ENCODE peak calls at places on chromosomes 6 and 20, in four cellular contexts. V is IMR-90, D is neuronal stem cell, E is H1. F is an unnamed sample. For H3K4me1, the result is how much of the 10 kb centered on the place peaks cover.

GRCh38 chr6:35413911-35414310 is 38.2 kb upstream of the FANCE start:
- DNase-seq in E (no peak), D (no peak), V (no peak), F (no peak)

GRCh38 chr6:33907227-33907626 is 103.4 kb upstream of the MLN start:
- DNase-seq in V (no peak), D (no peak), E (no peak), F (no peak)

GRCh38 chr6:169169941-169170582 is 83.6 kb downstream of the THBS2 start:
- DNase-seq in D (no peak), V (no peak), E (no peak), F (no peak)

GRCh38 chr6:11586117-11586516 is 48.6 kb downstream of the TMEM170B start:
- DNase-seq in V (no peak), D (no peak), E (no peak), F (peak)

GRCh38 chr6:169932491-169932890 is 181.1 kb downstream of the ERMARD start:
- DNase-seq in D (no peak), V (no peak), E (no peak), F (no peak)

GRCh38 chr20:35305682-35306556 is 13.7 kb upstream of the FAM83C start:
- DNase-seq in E (no peak), V (peak), D (no peak), F (peak)

GRCh38 chr20:40279390-40279789 is 409.6 kb downstream of the MAFB start:
- DNase-seq in D (no peak), E (no peak), V (peak), F (peak)

GRCh38 chr20:32743237-32744112 is at the start of gene COMMD7:
- DNase-seq in V (peak), E (peak), D (no peak), F (peak)

GRCh38 chr6:5036309-5036708 is 32.5 kb upstream of the RPP40 start:
- DNase-seq in D (peak), E (no peak), V (peak), F (peak)

GRCh38 chr6:49618257-49618656 is 18.4 kb downstream of the RHAG start:
- DNase-seq in E (no peak), V (no peak), D (no peak), F (no peak)

GRCh38 chr6:161498359-161498758 is 224.5 kb upstream of the AGPAT4 start:
- DNase-seq in V (peak), E (peak), D (peak), F (peak)

GRCh38 chr6:35717449-35718353 is 19.1 kb upstream of the ARMC12 start:
- DNase-seq in D (no peak), E (no peak), V (no peak), F (no peak)

GRCh38 chr20:20211988-20212518 is 155.9 kb upstream of the INSM1 start:
- DNase-seq in D (no peak), E (no peak), V (no peak), F (no peak)

GRCh38 chr20:1212607-1213396 is 9.5 kb downstream of the C20orf202 start:
- DNase-seq in V (peak), E (peak), D (peak), F (peak)

GRCh38 chr6:36314221-36315014 is 22.3 kb downstream of the BNIP5 start:
- DNase-seq in V (no peak), D (no peak), E (no peak), F (peak)

GRCh38 chr20:59456342-59457132 is 147.8 kb upstream of the PHACTR3 start:
- DNase-seq in E (no peak), D (no peak), V (no peak), F (no peak)

GRCh38 chr20:44646023-44646640 is 5.4 kb downstream of the ADA start:
- DNase-seq in V (peak), D (peak), E (no peak), F (peak)

GRCh38 chr6:11999245-11999644 is 12.9 kb upstream of the HIVEP1 start:
- DNase-seq in D (no peak), V (peak), E (no peak), F (no peak)

GRCh38 chr20:32621914-32622584 is 36.9 kb upstream of the NOL4L start:
- DNase-seq in V (no peak), E (no peak), D (no peak), F (no peak)

GRCh38 chr6:85135376-85136094 is 314.3 kb upstream of the NT5E start:
- DNase-seq in E (no peak), V (no peak), D (no peak), F (no peak)

GRCh38 chr6:34459899-34460593 is 5.8 kb upstream of the PACSIN1 start:
- DNase-seq in D (no peak), V (peak), E (peak), F (peak)

GRCh38 chr6:79947191-79948173 is at the start of gene ELOVL4:
- DNase-seq in D (peak), V (peak), E (peak), F (peak)
- H4K8ac ChIP-seq in D (peak), V (peak), E (peak), F (peak)

GRCh38 chr6:2858678-2859324 is 17.1 kb upstream of the SERPINB1 start:
- DNase-seq in D (no peak), E (no peak), V (no peak), F (peak)
- H3K4me1 ChIP-seq in D (under half), E (under half), V (under half), F (under half)

GRCh38 chr20:36474563-36474962 is 66.8 kb upstream of the MYL9 start:
- DNase-seq in V (no peak), D (no peak), E (no peak), F (no peak)

GRCh38 chr20:36471885-36472642 is 69.3 kb upstream of the MYL9 start:
- DNase-seq in V (no peak), D (no peak), E (no peak), F (no peak)

GRCh38 chr20:36473164-36473563 is 68.2 kb upstream of the MYL9 start:
- DNase-seq in V (no peak), E (no peak), D (no peak), F (no peak)

GRCh38 chr20:36470482-36471062 is 70.7 kb upstream of the MYL9 start:
- DNase-seq in D (no peak), V (no peak), E (no peak), F (no peak)

DNA sequence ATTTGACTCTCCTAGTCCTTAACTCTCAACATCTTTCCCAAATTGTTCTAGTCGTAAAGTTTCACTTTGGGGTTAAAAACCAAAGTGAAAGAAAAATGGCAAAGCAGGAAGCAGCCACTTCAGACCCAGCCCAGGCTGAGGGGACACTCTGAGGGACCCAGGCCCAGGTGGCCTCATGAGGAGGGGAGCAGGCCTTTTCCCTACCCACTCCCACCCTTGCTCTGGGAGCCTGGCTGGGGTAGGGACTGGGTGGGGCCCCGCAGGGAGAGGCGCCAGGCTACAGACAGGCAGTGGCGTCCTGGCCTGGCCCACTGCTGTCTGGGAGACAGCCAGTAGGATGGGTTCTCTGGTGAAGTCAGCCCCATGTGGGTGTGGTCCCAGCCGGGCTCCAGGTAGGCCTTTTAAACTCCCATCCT is 68.7 kb upstream of the MYL9 start:
- DNase-seq in E (peak), D (no peak), V (no peak), F (peak)
- H4K91ac ChIP-seq in E (no peak), D (no peak), V (no peak), F (peak)

DNA sequence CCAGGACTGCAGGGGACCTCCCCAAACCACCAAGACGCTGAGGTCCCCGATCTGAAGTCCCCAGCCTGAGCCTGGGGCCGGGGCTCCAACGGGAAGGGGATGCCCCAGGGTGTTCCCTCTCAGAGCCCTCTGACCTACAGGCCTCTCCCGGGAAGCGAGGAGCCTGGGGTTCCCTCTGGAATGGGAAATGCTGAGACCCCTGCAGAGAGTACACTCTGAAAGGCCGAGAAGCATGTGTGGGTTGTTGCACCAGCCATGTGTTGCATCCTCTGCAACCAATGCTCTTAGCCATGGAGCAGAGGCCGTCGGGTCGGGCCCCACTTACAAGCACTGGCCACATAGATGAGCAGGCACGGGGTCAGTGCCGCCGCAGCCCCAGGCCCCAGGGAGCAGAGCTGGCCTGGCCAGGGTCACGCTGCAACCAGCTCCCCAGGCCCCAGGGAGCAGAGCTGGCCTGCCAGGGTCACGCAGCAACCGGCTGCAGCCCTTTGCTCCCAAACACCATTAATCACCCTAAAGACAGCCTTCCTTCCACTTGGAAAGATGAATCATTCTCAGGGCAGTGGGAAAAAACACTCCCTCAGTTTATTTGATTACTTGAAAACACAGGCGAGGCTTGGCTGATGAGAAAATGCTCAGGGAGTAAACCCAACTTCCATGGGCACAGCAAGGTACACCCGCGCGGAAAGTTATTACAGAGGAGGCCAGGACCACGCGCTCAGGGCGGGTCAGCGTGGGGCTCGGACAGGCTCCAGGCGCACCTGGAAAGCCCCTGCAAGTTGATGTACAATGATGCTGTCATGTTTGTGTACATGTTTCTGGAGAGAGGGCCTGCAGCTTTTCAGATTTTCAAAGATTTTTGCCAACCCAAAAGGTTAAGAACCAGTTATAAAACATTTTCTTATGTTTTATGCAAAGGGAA is 78.0 kb upstream of the AFDN start:
- DNase-seq in D (no peak), V (no peak), E (no peak), F (peak)
- H4K8ac ChIP-seq in D (no peak), V (no peak), E (peak), F (peak)

DNA sequence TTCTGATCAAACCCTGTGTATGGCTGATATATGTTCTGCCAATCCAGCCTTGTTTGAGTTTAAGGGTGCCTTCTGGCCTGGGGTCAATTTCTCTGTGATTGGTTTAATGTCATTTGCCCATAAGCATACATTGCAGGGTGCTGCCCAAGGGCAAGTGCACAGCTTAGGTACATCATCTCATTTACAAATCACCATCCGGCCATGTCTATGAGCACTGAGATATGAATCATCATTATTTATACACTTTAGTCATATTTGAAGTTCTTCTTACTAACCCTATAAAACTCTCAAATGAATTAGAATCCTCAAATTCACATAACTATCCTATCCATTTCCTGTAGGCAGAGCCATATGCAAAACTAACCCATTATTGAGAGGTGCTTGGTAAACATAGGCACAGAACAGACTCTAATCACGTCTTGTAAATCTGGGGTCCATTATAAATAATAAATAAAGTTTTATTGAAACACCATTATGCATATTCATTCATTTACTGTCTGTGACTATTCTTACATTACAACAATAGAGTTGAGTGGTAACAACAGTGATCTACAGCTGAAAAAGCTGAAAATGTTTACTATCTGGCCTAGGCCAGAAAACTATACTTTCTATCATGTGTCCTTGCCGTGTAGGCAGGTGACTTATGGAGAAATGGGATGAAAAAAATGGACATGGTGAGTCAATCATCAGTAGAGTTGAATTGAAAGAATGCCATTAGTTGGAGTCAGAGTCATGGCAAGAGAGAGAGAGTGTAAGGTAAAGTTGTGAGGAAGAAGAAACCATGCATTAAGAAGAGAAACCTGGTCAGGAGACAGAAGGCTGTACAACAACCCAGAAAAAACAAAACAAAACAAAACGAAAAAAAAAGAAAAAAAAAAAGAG is 25.0 kb downstream of the KCNQ5 start:
- DNase-seq in D (no peak), V (peak), E (no peak), F (no peak)
- H3K4me1 ChIP-seq in D (under half), V (under half), E (under half), F (under half)

DNA sequence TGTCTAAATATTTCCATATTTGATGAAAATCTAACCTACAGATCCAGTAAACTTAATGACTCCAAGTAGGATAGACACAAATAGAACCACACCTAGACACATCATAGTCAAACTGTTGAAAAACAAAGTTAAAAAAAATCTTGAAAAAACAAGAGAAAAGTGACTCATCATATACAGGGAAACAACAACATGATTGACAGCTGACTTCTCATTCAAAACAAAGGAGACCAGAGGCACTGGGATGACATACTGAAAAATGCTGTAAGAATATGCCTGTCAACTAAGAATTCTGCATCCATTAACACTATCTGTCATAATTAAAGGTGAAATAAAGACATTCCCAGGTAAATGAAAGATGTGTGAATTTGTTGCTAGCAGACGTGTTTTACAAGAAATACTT is 38.8 kb downstream of the BMP2 start:
- DNase-seq in D (no peak), V (no peak), E (no peak), F (no peak)
- H4K91ac ChIP-seq in D (no peak), V (no peak), E (no peak), F (no peak)

DNA sequence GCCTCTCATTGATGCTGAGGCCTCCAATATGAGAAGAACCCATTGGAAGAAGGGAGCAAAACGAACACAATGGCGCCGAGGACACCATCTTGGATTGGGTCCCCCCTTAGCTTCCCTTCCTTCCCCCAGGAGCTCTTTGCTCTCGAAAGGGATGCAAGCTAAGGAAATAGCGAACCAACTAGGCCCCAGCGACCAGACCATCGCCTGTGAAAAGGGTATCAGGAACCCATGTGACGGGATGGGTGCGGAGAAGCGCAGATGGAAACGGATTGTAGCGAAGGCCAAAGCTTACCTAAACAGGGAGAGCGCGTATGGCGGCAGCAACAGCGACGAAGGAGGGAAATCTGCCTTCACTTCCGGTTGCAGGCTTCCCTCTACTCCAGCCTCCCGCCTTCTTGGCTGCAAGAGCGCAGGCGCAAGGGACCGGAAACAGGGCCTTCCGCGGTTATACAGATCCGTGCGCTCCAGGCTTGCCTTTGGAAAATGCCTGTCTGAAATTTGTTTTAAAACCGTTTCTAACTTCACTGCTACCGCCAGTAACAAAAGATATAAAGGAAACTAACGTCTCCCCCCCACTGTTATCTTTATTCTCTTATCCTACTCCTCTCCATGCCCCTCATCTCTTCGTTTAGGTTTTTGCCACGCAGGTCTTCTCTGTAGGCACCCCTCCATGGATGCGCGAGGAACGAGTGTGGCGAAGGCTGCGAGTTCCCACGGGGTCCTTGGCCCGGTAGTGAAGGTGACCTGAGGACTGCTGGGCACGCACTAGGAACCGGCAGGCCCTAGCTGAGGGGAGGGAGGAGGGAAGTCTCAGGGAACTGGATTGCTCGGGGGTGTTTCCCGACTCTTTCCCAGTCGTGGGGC is at the start of gene DDX39B:
- DNase-seq in E (peak), D (peak), V (peak), F (peak)
- H4K8ac ChIP-seq in E (peak), D (no peak), V (peak), F (peak)

GRCh38 chr6:7138111-7138510 is 30.4 kb downstream of the RREB1 start:
- DNase-seq in D (no peak), E (no peak), V (no peak), F (no peak)
- H3K4me1 ChIP-seq in D (under half), E (under half), V (under half), F (under half)

F was measured in mesenchymal stem cell.